ENCODE peak calls at places on chromosomes 16 and 17, in seven cellular contexts. F, M, O, W, T, H and S are unnamed samples.
A peak's percentile ranks its signal among the peaks of the same experiment; 100 is the strongest.

GRCh38 chr16:14302399-14303181 is 231.5 kb downstream of the MRTFB start:
- DNase-seq in F (no peak), M (peak; percentile 36), O (no peak), W (no peak), T (no peak), H (no peak), S (peak; percentile 41)

GRCh38 chr16:56848056-56848936 is 16.7 kb upstream of the SLC12A3 start:
- DNase-seq in F (no peak), M (peak; percentile 86), O (peak; percentile 80), W (no peak), T (no peak), H (no peak), S (no peak)

GRCh38 chr17:81341347-81342061 is 46.4 kb upstream of the SLC38A10 start:
- DNase-seq in F (no peak), M (no peak), O (no peak), W (no peak), T (no peak), H (no peak), S (no peak)

GRCh38 chr17:64411999-64412771 is 21.5 kb upstream of the PECAM1 start:
- DNase-seq in F (no peak), M (no peak), O (peak; percentile 24), W (no peak), T (no peak), H (no peak), S (no peak)

GRCh38 chr17:76992911-76993310 is 124.7 kb downstream of the MGAT5B start:
- DNase-seq in F (no peak), M (no peak), O (no peak), W (no peak), T (no peak), H (no peak), S (no peak)

GRCh38 chr16:48366165-48367093 is 18.8 kb downstream of the SIAH1 start:
- DNase-seq in F (no peak), M (peak; percentile 87), O (peak; percentile 97), W (no peak), T (peak; percentile 67), H (no peak), S (no peak)

GRCh38 chr17:16352303-16352837 is 899 bp downstream of the CENPV start:
- DNase-seq in F (peak; percentile 76), M (peak; percentile 61), O (peak; percentile 27), W (peak; percentile 22), T (peak; percentile 6), H (no peak), S (peak; percentile 41)

GRCh38 chr17:67044940-67045339 is 586 bp downstream of the CACNG1 start:
- DNase-seq in F (no peak), M (no peak), O (no peak), W (no peak), T (no peak), H (no peak), S (no peak)

GRCh38 chr17:77356109-77356689 is 215.4 kb downstream of the SEC14L1 start:
- DNase-seq in F (peak; percentile 61), M (peak; percentile 50), O (no peak), W (no peak), T (no peak), H (no peak), S (no peak)

GRCh38 chr16:67842509-67843342 is 606 bp downstream of the THAP11 start:
- DNase-seq in F (peak; percentile 73), M (peak; percentile 58), O (peak; percentile 54), W (peak; percentile 42), T (peak; percentile 71), H (no peak), S (peak; percentile 54)

GRCh38 chr16:10895053-10895946 is 18.3 kb downstream of the CIITA start:
- DNase-seq in F (no peak), M (peak; percentile 36), O (peak; percentile 31), W (no peak), T (no peak), H (no peak), S (no peak)